ENCODE peak calls at places on chromosome 15, in nine cellular contexts. P, Y, E, U, W, A, Q, T and L are unnamed samples.

GRCh38 chr15:69926011-69926410 is 171.7 kb downstream of the TLE3 start:
- DNase-seq in P (no peak), E (no peak), T (no peak), Q (no peak), A (no peak), W (no peak), U (no peak), Y (no peak), L (no peak)

GRCh38 chr15:89472785-89473256 is 23.6 kb downstream of the RHCG start:
- DNase-seq in Q (no peak), Y (no peak), U (peak; percentile 44), E (no peak), A (peak; percentile 83), T (peak; percentile 17), W (peak; percentile 78), P (peak; percentile 28), L (peak; percentile 24)

GRCh38 chr15:75179773-75180140 is 21.9 kb upstream of the C15orf39 start:
- DNase-seq in W (no peak), T (no peak), Y (no peak), E (no peak), A (no peak), Q (no peak), P (no peak), U (no peak), L (no peak)

GRCh38 chr15:61832223-61832622 is 228.0 kb downstream of the VPS13C start:
- DNase-seq in W (no peak), Q (no peak), P (no peak), Y (no peak), U (no peak), T (no peak), E (no peak), A (no peak), L (no peak)

GRCh38 chr15:60722328-60723112 is 243.6 kb upstream of the ICE2 start:
- DNase-seq in A (no peak), Q (no peak), P (no peak), T (no peak), W (no peak), Y (no peak), U (no peak), E (no peak), L (no peak)

GRCh38 chr15:20352241-20353200 is 189.1 kb downstream of the GOLGA6L6 start:
- DNase-seq in U (no peak), Q (peak; percentile 10), Y (peak; percentile 12), T (no peak), E (no peak), W (no peak), P (no peak), A (no peak), L (no peak)

GRCh38 chr15:79811406-79812405 is 85.1 kb downstream of the MTHFS start:
- DNase-seq in P (peak; percentile 81), U (no peak), Q (no peak), W (no peak), Y (peak; percentile 59), E (no peak), T (peak; percentile 68), A (no peak), L (peak; percentile 77)

GRCh38 chr15:42375941-42376340 is 16.6 kb downstream of the CAPN3 start:
- DNase-seq in Q (no peak), W (no peak), P (no peak), Y (no peak), E (no peak), U (no peak), T (no peak), A (no peak), L (no peak)

GRCh38 chr15:96333194-96334016 is 2.9 kb downstream of the NR2F2 start:
- DNase-seq in Y (peak; percentile 27), P (no peak), A (no peak), U (peak; percentile 39), Q (no peak), T (no peak), W (no peak), E (no peak), L (peak; percentile 45)

GRCh38 chr15:94286581-94286980 is 55.2 kb downstream of the MCTP2 start:
- DNase-seq in U (no peak), W (no peak), Q (no peak), A (no peak), Y (no peak), E (no peak), P (no peak), T (no peak), L (no peak)

GRCh38 chr15:76904461-76905012 is 603 bp downstream of the SCAPER start:
- DNase-seq in Q (peak; percentile 31), T (peak; percentile 21), W (peak; percentile 49), Y (peak; percentile 20), P (peak; percentile 28), E (no peak), U (peak; percentile 47), A (peak; percentile 2), L (peak; percentile 38)

GRCh38 chr15:90358124-90359033 is 6.3 kb downstream of the ZNF774 start:
- DNase-seq in A (no peak), Y (no peak), W (peak; percentile 46), P (no peak), E (no peak), Q (no peak), T (no peak), U (peak; percentile 73), L (no peak)

GRCh38 chr15:65368300-65368617 is 9.5 kb downstream of the IGDCC3 start:
- DNase-seq in T (peak; percentile 22), A (no peak), U (no peak), P (no peak), W (no peak), Y (no peak), E (no peak), Q (no peak), L (no peak)

GRCh38 chr15:63085289-63085688 is 36.4 kb upstream of the LACTB start:
- DNase-seq in P (no peak), Q (no peak), A (no peak), T (no peak), Y (no peak), W (no peak), U (no peak), E (no peak), L (no peak)

GRCh38 chr15:92958105-92958504 is 58.0 kb downstream of the CHD2 start:
- DNase-seq in E (no peak), T (no peak), W (no peak), P (no peak), U (no peak), Y (no peak), Q (no peak), A (no peak), L (no peak)

GRCh38 chr15:85504739-85505676 is 124.6 kb downstream of the AKAP13 start:
- DNase-seq in A (no peak), U (peak; percentile 72), P (peak; percentile 45), W (peak; percentile 74), E (no peak), Y (peak; percentile 62), Q (peak; percentile 72), T (peak; percentile 72), L (peak; percentile 43)

GRCh38 chr15:40093224-40093842 is 15.3 kb downstream of the BMF start:
- DNase-seq in T (no peak), Y (no peak), U (peak; percentile 57), A (no peak), E (no peak), W (no peak), P (no peak), Q (peak; percentile 21), L (peak; percentile 68)

GRCh38 chr15:40095381-40096093 is 13.1 kb downstream of the BMF start:
- DNase-seq in A (no peak), T (no peak), Q (no peak), Y (no peak), W (no peak), U (no peak), E (no peak), P (no peak), L (peak; percentile 62)

GRCh38 chr15:40092416-40093223 is 16.1 kb downstream of the BMF start:
- DNase-seq in P (no peak), E (no peak), Q (peak; percentile 95), W (no peak), U (peak; percentile 71), T (peak; percentile 72), Y (peak; percentile 74), A (no peak), L (peak; percentile 80)

GRCh38 chr15:40096094-40096876 is 12.4 kb downstream of the BMF start:
- DNase-seq in E (peak; percentile 68), P (no peak), A (no peak), Q (peak; percentile 52), T (no peak), Y (no peak), U (no peak), W (no peak), L (peak; percentile 13)

DNA sequence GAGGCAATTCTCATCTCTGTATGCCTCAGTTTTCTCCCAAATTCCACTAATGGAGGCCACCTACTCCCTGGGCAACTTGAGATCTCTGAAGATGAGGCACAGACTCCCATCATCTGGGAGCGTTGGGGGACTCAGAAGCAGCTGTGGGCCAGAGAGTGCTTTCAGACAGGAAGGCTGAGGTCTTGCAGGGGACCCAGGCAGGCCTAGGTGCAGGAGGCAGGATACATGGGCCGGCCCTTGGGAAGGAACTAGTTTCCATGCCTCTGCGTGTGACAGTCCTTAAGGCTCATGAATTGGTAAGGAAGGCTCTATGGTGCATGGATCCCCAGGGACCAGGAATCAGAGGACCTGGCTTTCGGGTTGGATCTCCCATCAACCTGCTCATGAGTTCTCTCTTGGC is 14.5 kb downstream of the BMF start:
- DNase-seq in Y (no peak), Q (peak; percentile 14), E (no peak), U (no peak), W (no peak), P (no peak), A (no peak), T (no peak), L (peak; percentile 51)
- H3K4me1 ChIP-seq in Y (peaks cover 27% of the 10 kb centered on the region), Q (peaks cover 37% of the 10 kb centered on the region), E (peaks cover 63% of the 10 kb centered on the region), U (peaks cover 23% of the 10 kb centered on the region), W (peaks cover 45% of the 10 kb centered on the region), P (peaks cover 97% of the 10 kb centered on the region), A (peaks cover 29% of the 10 kb centered on the region), T (peaks cover 56% of the 10 kb centered on the region), L (peaks cover 68% of the 10 kb centered on the region)

DNA sequence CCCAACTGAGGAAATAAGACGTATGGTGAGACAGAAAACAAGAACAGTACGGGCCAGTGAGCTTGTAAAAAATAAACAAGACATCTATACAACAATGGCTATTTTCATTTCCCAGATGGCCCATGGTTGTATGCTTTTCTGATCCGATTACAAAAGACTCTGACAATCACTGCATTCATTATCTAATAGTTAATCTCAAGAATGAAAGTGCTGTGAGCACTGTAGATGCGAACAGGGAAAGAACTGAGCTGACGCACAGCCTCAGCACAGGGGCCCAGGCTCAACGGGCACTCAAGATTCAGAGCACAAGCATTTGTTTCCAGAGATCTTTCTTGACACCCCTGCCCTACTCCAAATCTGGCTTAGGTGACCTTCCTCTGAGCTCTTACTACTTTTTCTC is 6.9 kb downstream of the MTMR10 start:
- DNase-seq in U (no peak), P (no peak), Q (no peak), T (no peak), A (no peak), Y (no peak), E (no peak), W (no peak), L (no peak)
- H3K4me1 ChIP-seq in U (peaks cover 11% of the 10 kb centered on the region), P (peaks cover 70% of the 10 kb centered on the region), Q (no peaks in the 10 kb centered on the region), T (peaks cover 81% of the 10 kb centered on the region), A (no peaks in the 10 kb centered on the region), Y (peaks cover 47% of the 10 kb centered on the region), E (peaks cover 12% of the 10 kb centered on the region), W (peaks cover 20% of the 10 kb centered on the region), L (peaks cover 33% of the 10 kb centered on the region)

GRCh38 chr15:36883705-36884355 is 216.5 kb downstream of the MEIS2 start:
- DNase-seq in P (peak; percentile 88), T (peak; percentile 88), Y (peak; percentile 86), E (peak; percentile 26), Q (peak; percentile 94), A (peak; percentile 86), U (peak; percentile 87), W (peak; percentile 79), L (peak; percentile 87)
- H3K4me1 ChIP-seq in P (peaks cover 45% of the 10 kb centered on the region), T (peaks cover 4% of the 10 kb centered on the region), Y (peaks cover 6% of the 10 kb centered on the region), E (no peaks in the 10 kb centered on the region), Q (no peaks in the 10 kb centered on the region), A (peaks cover 5% of the 10 kb centered on the region), U (no peaks in the 10 kb centered on the region), W (no peaks in the 10 kb centered on the region), L (peaks cover 33% of the 10 kb centered on the region)

GRCh38 chr15:68596691-68597090 is 17.9 kb downstream of the CORO2B start:
- DNase-seq in T (no peak), U (no peak), E (no peak), Y (no peak), Q (no peak), A (no peak), P (no peak), W (no peak), L (no peak)
- H3K4me1 ChIP-seq in T (peaks cover 41% of the 10 kb centered on the region), U (no peaks in the 10 kb centered on the region), E (no peaks in the 10 kb centered on the region), Y (peaks cover 35% of the 10 kb centered on the region), Q (no peaks in the 10 kb centered on the region), A (peaks cover 12% of the 10 kb centered on the region), P (peaks cover 30% of the 10 kb centered on the region), W (no peaks in the 10 kb centered on the region), L (peaks cover 14% of the 10 kb centered on the region)